ENCODE peak calls at places on chromosome 7, in six cellular contexts. R is SJSA1, K is EH, C is SK-MEL-5, D is AG08395, W is NCI-H774. Q is an unnamed sample.

GRCh38 chr7:17506090-17506489 is 207.6 kb downstream of the AHR start:
- DNase-seq in R (no peak), K (no peak), C (no peak), D (no peak), W (no peak), Q (no peak)

GRCh38 chr7:7612519-7612918 is 28.0 kb upstream of the UMAD1 start:
- DNase-seq in R (no peak), K (no peak), C (no peak), D (no peak), W (no peak), Q (no peak)

GRCh38 chr7:93948106-93948505 is 26.6 kb downstream of the GNG11 start:
- DNase-seq in R (no peak), K (peak; percentile 84), C (no peak), D (peak; percentile 45), W (no peak), Q (peak; percentile 46)

GRCh38 chr7:6636741-6637543 is at the start of gene ZNF316:
- DNase-seq in R (no peak), K (peak; percentile 56), C (peak; percentile 53), D (peak; percentile 91), W (peak; percentile 27), Q (peak; percentile 83)

GRCh38 chr7:2650451-2650850 is 18.7 kb downstream of the TTYH3 start:
- DNase-seq in R (no peak), K (peak; percentile 52), C (no peak), D (no peak), W (no peak), Q (no peak)

GRCh38 chr7:129684777-129685176 is 73.3 kb downstream of the NRF1 start:
- DNase-seq in R (peak; percentile 73), K (no peak), C (no peak), D (no peak), W (peak; percentile 22), Q (no peak)

GRCh38 chr7:137626469-137627067 is 220.2 kb downstream of the DGKI start:
- DNase-seq in R (peak; percentile 52), K (peak; percentile 60), C (peak; percentile 88), D (peak; percentile 68), W (peak; percentile 26), Q (peak; percentile 49)

GRCh38 chr7:80060218-80060806 is 74.3 kb upstream of the GNAI1 start:
- DNase-seq in R (no peak), K (peak; percentile 69), C (peak; percentile 85), D (peak; percentile 21), W (peak; percentile 44), Q (peak; percentile 73)

GRCh38 chr7:68266004-68266579 is 1269.5 kb downstream of the TYW1 start:
- DNase-seq in R (no peak), K (no peak), C (no peak), D (no peak), W (no peak), Q (no peak)

GRCh38 chr7:144854839-144855424 is 19.1 kb upstream of the TPK1 start:
- DNase-seq in R (no peak), K (peak; percentile 25), C (peak; percentile 81), D (peak; percentile 28), W (peak; percentile 6), Q (no peak)

GRCh38 chr7:103447073-103447960 is 1.3 kb upstream of the SLC26A5 start:
- DNase-seq in R (peak; percentile 47), K (peak; percentile 53), C (peak; percentile 85), D (peak; percentile 64), W (peak; percentile 47), Q (peak; percentile 71)

GRCh38 chr7:120060283-120060682 is 212.7 kb upstream of the KCND2 start:
- DNase-seq in R (no peak), K (no peak), C (no peak), D (no peak), W (no peak), Q (peak; percentile 26)

GRCh38 chr7:2959828-2960599 is 83.7 kb downstream of the CARD11 start:
- DNase-seq in R (no peak), K (no peak), C (no peak), D (no peak), W (no peak), Q (no peak)

GRCh38 chr7:151139071-151139521 is 28.4 kb downstream of the GBX1 start:
- DNase-seq in R (peak; percentile 43), K (no peak), C (peak; percentile 28), D (no peak), W (no peak), Q (no peak)

GRCh38 chr7:43577485-43577951 is 5.4 kb upstream of the STK17A start:
- DNase-seq in R (no peak), K (peak; percentile 25), C (no peak), D (no peak), W (no peak), Q (no peak)

GRCh38 chr7:98826400-98826799 is 43.4 kb downstream of the TMEM130 start:
- DNase-seq in R (no peak), K (no peak), C (no peak), D (no peak), W (no peak), Q (no peak)

GRCh38 chr7:99096124-99096887 is 47.6 kb downstream of the SMURF1 start:
- DNase-seq in R (no peak), K (no peak), C (peak; percentile 76), D (no peak), W (no peak), Q (no peak)

GRCh38 chr7:97512441-97513207 is 219.3 kb upstream of the TAC1 start:
- DNase-seq in R (no peak), K (no peak), C (no peak), D (no peak), W (no peak), Q (no peak)

GRCh38 chr7:132882714-132883428 is 199.0 kb downstream of the CHCHD3 start:
- DNase-seq in R (no peak), K (no peak), C (no peak), D (no peak), W (no peak), Q (no peak)

GRCh38 chr7:71735961-71736556 is 604.1 kb downstream of the GALNT17 start:
- DNase-seq in R (peak; percentile 44), K (peak; percentile 50), C (peak; percentile 83), D (peak; percentile 74), W (peak; percentile 57), Q (peak; percentile 17)

GRCh38 chr7:108246227-108246837 is 116.2 kb upstream of the LAMB4 start:
- DNase-seq in R (peak; percentile 77), K (peak; percentile 97), C (peak; percentile 38), D (peak; percentile 89), W (peak; percentile 9), Q (peak; percentile 99)

GRCh38 chr7:95780665-95781064 is 8.3 kb downstream of the DYNC1I1 start:
- DNase-seq in R (no peak), K (no peak), C (peak; percentile 20), D (no peak), W (no peak), Q (no peak)

GRCh38 chr7:69963388-69963787 is 365.1 kb downstream of the AUTS2 start:
- DNase-seq in R (no peak), K (no peak), C (no peak), D (no peak), W (no peak), Q (no peak)

GRCh38 chr7:44964384-44964830 is 14.4 kb downstream of the MYO1G start:
- DNase-seq in R (no peak), K (no peak), C (peak; percentile 58), D (no peak), W (no peak), Q (peak; percentile 53)

GRCh38 chr7:138014686-138015085 is 12.8 kb upstream of the CREB3L2 start:
- DNase-seq in R (no peak), K (no peak), C (no peak), D (no peak), W (no peak), Q (no peak)

GRCh38 chr7:103637080-103637479 is 191.1 kb upstream of the SLC26A5 start:
- DNase-seq in R (no peak), K (peak; percentile 96), C (no peak), D (peak; percentile 25), W (no peak), Q (peak; percentile 74)

GRCh38 chr7:48078470-48078869 is 10.6 kb upstream of the UPP1 start:
- DNase-seq in R (no peak), K (peak; percentile 33), C (no peak), D (no peak), W (no peak), Q (peak; percentile 58)

GRCh38 chr7:106858618-106859532 is 6.2 kb upstream of the PIK3CG start:
- DNase-seq in R (peak; percentile 47), K (peak; percentile 9), C (no peak), D (no peak), W (no peak), Q (no peak)

GRCh38 chr7:96663457-96663856 is 46.2 kb downstream of the SEM1 start:
- DNase-seq in R (no peak), K (no peak), C (no peak), D (no peak), W (no peak), Q (no peak)

GRCh38 chr7:44131173-44132009 is 8.0 kb upstream of the POLD2 start:
- DNase-seq in R (no peak), K (no peak), C (peak; percentile 57), D (no peak), W (peak; percentile 37), Q (no peak)

GRCh38 chr7:151905766-151906165 is 28.9 kb upstream of the PRKAG2 start:
- DNase-seq in R (no peak), K (no peak), C (no peak), D (no peak), W (no peak), Q (no peak)

GRCh38 chr7:67359900-67360299 is 363.3 kb downstream of the TYW1 start:
- DNase-seq in R (no peak), K (no peak), C (no peak), D (no peak), W (no peak), Q (no peak)

GRCh38 chr7:151727579-151728285 is 149.2 kb downstream of the PRKAG2 start:
- DNase-seq in R (peak; percentile 97), K (peak; percentile 98), C (peak; percentile 49), D (peak; percentile 98), W (no peak), Q (peak; percentile 99)

GRCh38 chr7:69683002-69683401 is 84.7 kb downstream of the AUTS2 start:
- DNase-seq in R (no peak), K (no peak), C (no peak), D (no peak), W (no peak), Q (no peak)

GRCh38 chr7:81929386-81929785 is 159.5 kb upstream of the HGF start:
- DNase-seq in R (no peak), K (peak; percentile 31), C (no peak), D (no peak), W (no peak), Q (peak; percentile 58)

Q was measured in foreskin fibroblast.